ENCODE peak calls at places on chromosome 18, in ten cellular contexts. H is activated naive CD8-positive, alpha-beta T cell treated with anti-CD3 and anti-CD28 coated beads, Interleukin-2, amount 10 ng/mL, durations not matched to agents 7 days and 5 days; S is endothelial cell; Z is LoVo; I is GM12865; L is CD8-positive, alpha-beta memory T cell; P is mucosa of gallbladder; G is Peyer's patch; R is hypothalamus; K is caudate nucleus. Y is an unnamed sample.

GRCh38 chr18:79624356-79624961 is 55.1 kb upstream of the CTDP1 start:
- DNase-seq in G (no peak), R (no peak), L (no peak), K (no peak), S (no peak), Z (no peak), I (no peak), H (no peak), P (no peak), Y (no peak)

GRCh38 chr18:446941-447560 is 53.5 kb downstream of the COLEC12 start:
- DNase-seq in H (no peak), L (no peak), S (no peak), P (no peak), G (no peak), R (no peak), I (no peak), Z (no peak), K (no peak), Y (peak)

GRCh38 chr18:67794512-67794911 is 278.0 kb upstream of the DSEL start:
- DNase-seq in R (no peak), H (no peak), I (no peak), L (no peak), S (no peak), G (no peak), K (no peak), Z (no peak), P (no peak), Y (peak)

GRCh38 chr18:55275042-55275897 is 312.7 kb downstream of the TCF4 start:
- DNase-seq in H (no peak), Z (peak), S (no peak), G (no peak), R (peak), K (no peak), P (no peak), L (no peak), I (peak), Y (peak)

GRCh38 chr18:59852548-59852947 is 47.2 kb upstream of the PMAIP1 start:
- DNase-seq in G (no peak), S (no peak), H (no peak), K (no peak), P (no peak), L (no peak), Z (no peak), R (no peak), I (no peak), Y (no peak)

GRCh38 chr18:5294113-5294617 is 1.4 kb downstream of the ZBTB14 start:
- DNase-seq in Z (no peak), G (peak), K (no peak), S (peak), H (no peak), L (no peak), R (no peak), I (peak), P (peak), Y (no peak)

GRCh38 chr18:62829936-62830335 is 114.6 kb downstream of the PHLPP1 start:
- DNase-seq in H (no peak), Z (no peak), K (no peak), R (no peak), G (no peak), S (no peak), L (no peak), I (no peak), P (no peak), Y (peak)

GRCh38 chr18:79763407-79763806 is 34.3 kb upstream of the KCNG2 start:
- DNase-seq in Z (no peak), I (no peak), S (no peak), H (no peak), K (no peak), G (no peak), R (no peak), P (no peak), L (no peak), Y (no peak)

GRCh38 chr18:59742325-59743111 is 45.3 kb upstream of the CCBE1 start:
- DNase-seq in S (no peak), I (no peak), R (no peak), Z (no peak), P (no peak), G (no peak), K (no peak), H (no peak), L (no peak), Y (peak)

GRCh38 chr18:13452851-13453524 is 234.4 kb downstream of the LDLRAD4 start:
- DNase-seq in I (no peak), R (no peak), G (no peak), P (no peak), Z (no peak), K (no peak), L (no peak), H (no peak), S (no peak), Y (no peak)

GRCh38 chr18:79056827-79057367 is 12.3 kb upstream of the ATP9B start:
- DNase-seq in R (no peak), I (no peak), S (no peak), H (no peak), K (no peak), P (no peak), L (no peak), G (no peak), Z (no peak), Y (no peak)

GRCh38 chr18:58054041-58054733 is 10.2 kb downstream of the NEDD4L start:
- DNase-seq in S (no peak), L (no peak), H (no peak), K (no peak), I (no peak), P (no peak), G (no peak), Z (peak), R (no peak), Y (peak)

GRCh38 chr18:65439184-65439583 is 311.6 kb upstream of the CDH7 start:
- DNase-seq in Z (no peak), S (no peak), I (no peak), L (no peak), K (no peak), R (no peak), G (no peak), H (no peak), P (no peak), Y (peak)

GRCh38 chr18:79455261-79455660 is 59.5 kb downstream of the NFATC1 start:
- DNase-seq in P (no peak), L (no peak), R (no peak), I (no peak), H (no peak), K (no peak), S (no peak), Z (no peak), G (no peak), Y (no peak)

GRCh38 chr18:34659579-34660517 is 50.2 kb upstream of the DTNA start:
- DNase-seq in L (no peak), G (peak), R (peak), S (peak), K (peak), I (peak), Z (peak), H (no peak), P (peak), Y (peak)

GRCh38 chr18:67517224-67517765 is 775 bp upstream of the DSEL start:
- DNase-seq in H (no peak), K (no peak), G (no peak), Z (no peak), L (no peak), I (peak), S (no peak), P (peak), R (peak), Y (no peak)

GRCh38 chr18:8162797-8163196 is 446.4 kb upstream of the RAB12 start:
- DNase-seq in P (no peak), H (no peak), R (no peak), Z (no peak), S (no peak), G (no peak), K (no peak), I (no peak), L (no peak), Y (no peak)

GRCh38 chr18:54710519-54711281 is 117.6 kb upstream of the RAB27B start:
- DNase-seq in K (no peak), S (no peak), I (no peak), H (no peak), P (no peak), L (no peak), R (no peak), G (no peak), Z (no peak), Y (no peak)

GRCh38 chr18:78364123-78364522 is 615.5 kb upstream of the SALL3 start:
- DNase-seq in R (no peak), L (no peak), S (no peak), I (no peak), P (no peak), H (no peak), G (no peak), K (no peak), Z (no peak), Y (no peak)